ENCODE peak calls at places on chromosomes 3 and 15, in eight cellular contexts. N is HCT116, O is upper lobe of left lung, D is Panc1, I is HepG2, C is K562, M is GM23338, Z is GM12878. R is an unnamed sample. For H3K4me1, the result is how much of the 10 kb centered on the place peaks cover.

GRCh38 chr15:60480888-60481287 is 1.9 kb upstream of the ICE2 start:
- ATAC-seq in N (no peak), C (no peak), M (no peak), I (no peak), D (no peak), Z (no peak), O (no peak), R (no peak)

GRCh38 chr3:12707425-12707824 is 43.5 kb upstream of the RAF1 start:
- ATAC-seq in I (no peak), Z (no peak), N (no peak), C (no peak), D (no peak), M (no peak), O (peak), R (no peak)

GRCh38 chr3:11438636-11439035 is 166.4 kb downstream of the ATG7 start:
- ATAC-seq in N (no peak), O (no peak), D (no peak), M (no peak), Z (no peak), I (no peak), C (no peak), R (no peak)

GRCh38 chr15:45497261-45497660 is 25.3 kb downstream of the SLC30A4 start:
- ATAC-seq in Z (no peak), D (no peak), M (no peak), O (no peak), C (no peak), I (no peak), N (no peak), R (no peak)

GRCh38 chr3:11634081-11634635 is 9.6 kb downstream of the VGLL4 start:
- ATAC-seq in Z (no peak), N (no peak), O (no peak), M (no peak), I (no peak), C (peak), D (peak), R (peak)

GRCh38 chr3:56983427-56983826 is 77.0 kb upstream of the SPATA12 start:
- ATAC-seq in O (no peak), Z (no peak), N (no peak), D (no peak), I (no peak), M (no peak), C (no peak), R (no peak)

GRCh38 chr3:23811117-23811487 is 5.3 kb downstream of the UBE2E1 start:
- ATAC-seq in C (no peak), Z (peak), I (peak), O (no peak), M (peak), D (peak), N (no peak), R (no peak)

GRCh38 chr3:186365202-186365974 is 3.4 kb upstream of the DGKG start:
- ATAC-seq in O (peak), N (no peak), I (no peak), C (no peak), Z (no peak), D (no peak), M (no peak), R (peak)

GRCh38 chr15:28085489-28086174 is 13.5 kb downstream of the OCA2 start:
- ATAC-seq in M (peak), C (peak), D (peak), O (peak), N (peak), Z (peak), I (peak), R (no peak)

GRCh38 chr15:70284438-70285214 is 186.9 kb upstream of the TLE3 start:
- ATAC-seq in N (no peak), D (no peak), I (no peak), Z (peak), C (no peak), O (peak), M (no peak), R (no peak)

GRCh38 chr3:115624029-115624645 is 827 bp downstream of the GAP43 start:
- ATAC-seq in Z (no peak), I (no peak), D (no peak), C (no peak), N (no peak), O (peak), M (peak), R (no peak)

GRCh38 chr3:172577962-172578560 is 54.8 kb upstream of the TNFSF10 start:
- ATAC-seq in C (no peak), D (no peak), I (peak), O (no peak), Z (no peak), N (no peak), M (no peak), R (no peak)

GRCh38 chr15:78055923-78056713 is 21.4 kb downstream of the TBC1D2B start:
- ATAC-seq in O (peak), I (peak), Z (peak), N (peak), D (peak), M (peak), C (peak), R (peak)

GRCh38 chr15:42152196-42152920 is 4.1 kb downstream of the PLA2G4F start:
- ATAC-seq in D (no peak), N (no peak), Z (no peak), I (no peak), O (peak), C (no peak), M (no peak), R (no peak)
- TF ChIP-seq POLR2AphosphoS5 in D (no peak), N (no peak), Z (no peak), I (no peak), O (no peak), C (no peak), M (no peak), R (no peak)

GRCh38 chr15:98111806-98112205 is 151.3 kb downstream of the ARRDC4 start:
- ATAC-seq in D (no peak), I (no peak), O (no peak), Z (no peak), C (no peak), N (no peak), M (no peak), R (no peak)

GRCh38 chr15:98113357-98113756 is 152.9 kb downstream of the ARRDC4 start:
- ATAC-seq in Z (no peak), D (no peak), I (no peak), M (no peak), N (no peak), C (no peak), O (no peak), R (no peak)
- H3K4me1 ChIP-seq in Z (under half), D (under half), I (under half), M (under half), N (under half), C (under half), O (under half), R (under half)

DNA sequence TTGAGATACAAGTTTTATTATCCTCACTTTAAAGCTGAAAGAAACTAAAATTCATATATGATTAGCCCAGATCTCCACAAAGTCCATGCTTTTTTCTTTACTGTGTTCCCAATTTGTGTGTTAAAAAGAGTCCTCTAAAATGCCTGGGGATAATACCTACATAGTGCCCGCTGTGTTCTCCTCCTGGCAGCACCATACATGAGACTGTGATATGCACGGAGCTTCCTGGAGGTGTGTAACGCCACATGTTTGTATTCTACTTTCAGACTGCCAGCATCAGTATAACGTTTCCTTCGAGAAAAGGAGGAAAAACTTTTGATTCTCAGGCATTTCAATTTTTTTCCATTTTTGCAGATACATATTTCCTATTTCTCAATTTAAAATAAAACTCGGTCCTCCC is 273.3 kb upstream of the TGFBR2 start:
- ATAC-seq in N (no peak), Z (no peak), I (no peak), C (no peak), M (no peak), D (peak), O (no peak), R (no peak)
- H3K27ac ChIP-seq in N (no peak), Z (no peak), I (no peak), C (no peak), M (no peak), D (peak), O (no peak), R (no peak)

DNA sequence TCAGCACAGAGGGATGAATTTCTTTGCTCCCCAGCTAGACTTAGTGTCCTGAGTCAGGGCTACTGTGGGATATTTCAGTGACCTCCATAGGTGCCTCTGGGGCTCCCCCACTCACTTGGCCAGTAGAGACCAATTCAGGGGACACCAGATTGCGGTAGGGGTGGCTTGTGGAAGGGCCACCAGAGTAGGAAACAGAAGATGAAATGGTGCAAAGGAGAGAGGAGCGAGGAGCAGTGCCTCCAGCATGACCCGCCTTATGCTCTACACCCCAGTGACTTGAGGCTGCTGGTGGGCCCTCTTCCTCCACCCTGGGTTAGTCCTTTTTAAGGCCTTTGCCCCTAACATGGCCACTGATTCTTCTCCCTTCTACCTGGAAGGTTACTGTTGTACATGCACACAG is 2.5 kb downstream of the AEN start:
- ATAC-seq in Z (peak), I (no peak), O (no peak), D (no peak), N (no peak), M (no peak), C (no peak), R (no peak)
- TF ChIP-seq POLR2AphosphoS5 in Z (no peak), I (no peak), O (no peak), D (no peak), N (no peak), M (no peak), C (no peak), R (no peak)